ENCODE peak calls at places on chromosomes 3 and 15, in nine cellular contexts. X is stimulated activated CD4-positive, alpha-beta T cell treated with anti-CD3 and anti-CD28 coated beads, Interleukin-4, amount 100 ng/mL, for 1 hour; P is CD8-positive, alpha-beta memory T cell; G is neural crest cell; B is esophagus squamous epithelium; L is NCI-H1105 treated with DMSO at 0.1 percent for 48 hours; F is lung microvascular endothelial cell; W is hippocampal formation; Z is mammary epithelial cell. N is an unnamed sample.

GRCh38 chr3:71022552-71023335 is 560.8 kb downstream of the FOXP1 start:
- DNase-seq in F (no peak), X (no peak), Z (peak; percentile 37), L (no peak), G (peak; percentile 11), P (no peak), W (peak; percentile 56), B (no peak), N (peak; percentile 59)

GRCh38 chr15:97968380-97968779 is 7.9 kb downstream of the ARRDC4 start:
- DNase-seq in P (no peak), G (no peak), W (no peak), X (no peak), Z (no peak), L (no peak), F (no peak), B (no peak), N (peak; percentile 11)

GRCh38 chr3:39344746-39345344 is 15.3 kb downstream of the CCR8 start:
- DNase-seq in X (no peak), F (no peak), Z (peak; percentile 3), B (no peak), P (no peak), G (no peak), L (no peak), W (no peak), N (no peak)

GRCh38 chr15:45372032-45372995 is 6.0 kb downstream of the GATM start:
- DNase-seq in L (no peak), G (no peak), W (peak; percentile 98), B (no peak), Z (peak; percentile 41), P (no peak), F (no peak), X (no peak), N (peak; percentile 21)

GRCh38 chr3:177150218-177150916 is 46.9 kb downstream of the TBL1XR1 start:
- DNase-seq in P (no peak), G (no peak), Z (no peak), X (no peak), L (no peak), B (no peak), W (no peak), F (peak; percentile 52), N (no peak)

GRCh38 chr15:88661041-88661765 is 22.4 kb downstream of the ISG20 start:
- DNase-seq in G (no peak), B (no peak), P (no peak), L (no peak), W (no peak), Z (no peak), F (no peak), X (no peak), N (no peak)

GRCh38 chr15:41017051-41017735 is 63.9 kb downstream of the CHAC1 start:
- DNase-seq in W (no peak), B (no peak), F (peak; percentile 25), G (no peak), L (no peak), X (no peak), P (no peak), Z (no peak), N (no peak)

GRCh38 chr3:72346526-72346926 is 501.7 kb downstream of the SHQ1 start:
- DNase-seq in X (no peak), Z (peak; percentile 96), F (peak; percentile 35), L (no peak), G (no peak), W (no peak), P (no peak), B (no peak), N (peak; percentile 94)

GRCh38 chr15:99997112-99997651 is 263.9 kb upstream of the LYSMD4 start:
- DNase-seq in G (no peak), L (no peak), X (no peak), W (no peak), P (no peak), Z (no peak), B (no peak), F (no peak), N (no peak)

GRCh38 chr3:39260957-39261356 is 18.9 kb downstream of the CX3CR1 start:
- DNase-seq in F (peak; percentile 45), L (no peak), G (no peak), B (peak; percentile 18), W (peak; percentile 41), X (peak; percentile 20), Z (peak; percentile 89), P (peak; percentile 41), N (peak; percentile 95)

GRCh38 chr3:59502806-59503205 is 453.0 kb upstream of the CFAP20DC start:
- DNase-seq in W (no peak), L (no peak), B (no peak), Z (peak; percentile 85), F (no peak), X (peak; percentile 28), P (no peak), G (no peak), N (peak; percentile 92)

GRCh38 chr15:53976844-53977392 is 1.3 kb upstream of the UNC13C start:
- DNase-seq in F (no peak), P (no peak), G (peak; percentile 7), Z (no peak), L (peak; percentile 58), W (no peak), B (no peak), X (no peak), N (peak; percentile 65)

N was measured in epithelial cell of esophagus.